ENCODE peak calls at places on chromosomes 16 and 17, in ten cellular contexts. E is bronchial epithelial cell; U is uterus; S is DND-41; L is CD8-positive, alpha-beta T cell; J is hepatocyte; I is psoas muscle; W is Peyer's patch; P is osteoblast; M is lower lobe of right lung. X is an unnamed sample.

GRCh38 chr16:87926246-87927194 is 9.8 kb downstream of the CA5A start:
- DNase-seq in E (no peak), U (no peak), S (no peak), L (no peak), J (no peak), I (no peak), W (peak; percentile 79), P (no peak), M (peak; percentile 84), X (no peak)

GRCh38 chr16:11977206-11978041 is 890 bp downstream of the SNX29 start:
- DNase-seq in E (peak; percentile 70), U (peak; percentile 42), S (no peak), L (no peak), J (peak; percentile 27), I (peak; percentile 28), W (no peak), P (peak; percentile 96), M (no peak), X (peak; percentile 54)

GRCh38 chr16:66225696-66226095 is 140.8 kb upstream of the CDH5 start:
- DNase-seq in E (no peak), U (no peak), S (no peak), L (no peak), J (no peak), I (no peak), W (no peak), P (no peak), M (no peak), X (no peak)

GRCh38 chr16:65867276-65867990 is 499.1 kb upstream of the CDH5 start:
- DNase-seq in E (no peak), U (no peak), S (no peak), L (no peak), J (no peak), I (no peak), W (no peak), P (no peak), M (no peak), X (no peak)

GRCh38 chr17:35726609-35727460 is 4.6 kb upstream of the RASL10B start:
- DNase-seq in E (peak; percentile 41), U (peak; percentile 34), S (no peak), L (no peak), J (peak; percentile 86), I (peak; percentile 64), W (peak; percentile 75), P (peak; percentile 97), M (no peak), X (peak; percentile 35)

GRCh38 chr17:7019406-7019805 is 3.4 kb upstream of the BCL6B start:
- DNase-seq in E (no peak), U (peak; percentile 39), S (no peak), L (no peak), J (no peak), I (no peak), W (no peak), P (peak; percentile 87), M (no peak), X (peak; percentile 59)

GRCh38 chr17:57357392-57357784 is 101.1 kb downstream of the MSI2 start:
- DNase-seq in E (peak; percentile 67), U (no peak), S (peak; percentile 31), L (no peak), J (peak; percentile 23), I (peak; percentile 51), W (no peak), P (no peak), M (peak; percentile 81), X (no peak)

GRCh38 chr17:49694847-49695697 is 12.7 kb downstream of the SLC35B1 start:
- DNase-seq in E (no peak), U (peak; percentile 63), S (peak; percentile 69), L (peak; percentile 62), J (peak; percentile 66), I (peak; percentile 48), W (peak; percentile 90), P (peak; percentile 82), M (no peak), X (peak; percentile 84)

GRCh38 chr17:3639981-3640596 is 3.5 kb downstream of the CTNS start:
- DNase-seq in E (no peak), U (no peak), S (no peak), L (no peak), J (no peak), I (no peak), W (no peak), P (peak; percentile 92), M (no peak), X (no peak)

GRCh38 chr17:78120537-78120936 is 8.0 kb downstream of the TMC6 start:
- DNase-seq in E (no peak), U (no peak), S (no peak), L (no peak), J (no peak), I (no peak), W (no peak), P (peak; percentile 41), M (no peak), X (no peak)

GRCh38 chr17:78121801-78122220 is 6.7 kb downstream of the TMC6 start:
- DNase-seq in E (no peak), U (no peak), S (no peak), L (no peak), J (no peak), I (no peak), W (no peak), P (peak; percentile 78), M (no peak), X (peak; percentile 43)

GRCh38 chr17:78122991-78123249 is 5.6 kb downstream of the TMC6 start:
- DNase-seq in E (no peak), U (no peak), S (no peak), L (no peak), J (no peak), I (no peak), W (no peak), P (no peak), M (no peak), X (no peak)

GRCh38 chr17:78122221-78122990 is 6.1 kb downstream of the TMC6 start:
- DNase-seq in E (no peak), U (no peak), S (no peak), L (no peak), J (no peak), I (no peak), W (peak; percentile 53), P (peak; percentile 63), M (no peak), X (peak; percentile 39)

DNA sequence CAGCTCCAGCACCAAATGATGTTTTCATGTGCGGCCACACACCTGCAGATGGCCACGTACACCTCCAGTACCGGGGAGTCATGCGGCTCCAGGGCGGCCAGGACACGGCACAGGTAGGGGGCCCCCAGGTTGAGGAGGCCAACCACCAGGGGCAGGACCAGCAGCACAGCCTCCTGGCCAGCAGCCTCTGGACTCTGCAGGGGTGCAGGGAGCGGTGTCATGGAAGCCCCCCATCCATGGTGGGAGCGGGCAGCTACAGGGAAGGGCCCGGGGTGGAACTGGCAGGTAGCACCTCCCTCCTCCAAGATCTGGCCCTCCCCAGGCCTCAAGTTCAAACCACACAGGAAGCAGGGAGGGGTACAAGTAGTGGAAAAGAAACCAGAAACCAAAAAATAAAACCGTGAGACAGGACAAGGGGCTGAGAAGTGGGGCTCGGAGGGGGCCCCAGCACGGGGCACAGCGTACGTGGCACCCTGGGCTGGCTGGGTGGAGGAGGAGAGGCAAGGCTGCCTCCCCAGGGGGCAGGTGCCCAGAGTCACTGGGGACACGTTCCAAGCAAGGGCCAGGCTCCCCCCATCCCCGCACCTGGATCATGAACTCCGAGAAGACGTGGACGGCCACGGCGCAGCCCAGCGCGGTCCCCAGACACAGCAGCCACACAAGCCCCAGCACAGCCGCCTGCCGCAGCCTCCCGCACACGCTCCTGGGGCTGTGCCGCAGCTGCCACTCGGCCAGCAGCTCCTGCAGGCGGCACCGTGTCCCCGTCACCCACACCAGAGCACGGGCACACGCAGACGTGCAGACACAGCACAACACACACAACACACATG is 7.4 kb downstream of the TMC6 start:
- DNase-seq in E (no peak), U (no peak), S (peak; percentile 77), L (no peak), J (no peak), I (no peak), W (peak; percentile 83), P (peak; percentile 62), M (no peak), X (peak; percentile 46)
- H3K4me3 ChIP-seq in E (no peak overlapping the region), U (no peak overlapping the region), S (no peak overlapping the region), L (peak overlapping the region; percentile 51), J (no peak overlapping the region), I (no peak overlapping the region), W (peak overlapping the region; percentile 26), P (no peak overlapping the region), M (peak overlapping the region; percentile 27), X (no peak overlapping the region)

GRCh38 chr17:76935331-76935730 is 67.1 kb downstream of the MGAT5B start:
- DNase-seq in E (peak; percentile 20), U (no peak), S (no peak), L (no peak), J (no peak), I (no peak), W (no peak), P (no peak), M (no peak), X (no peak)
- H3K27me3 ChIP-seq in E (peaks cover 1% of the 10 kb centered on the region), U (no peaks in the 10 kb centered on the region), S (no peaks in the 10 kb centered on the region), L (no peaks in the 10 kb centered on the region), J (no peaks in the 10 kb centered on the region), I (no peaks in the 10 kb centered on the region), W (no peaks in the 10 kb centered on the region), P (peaks cover 16% of the 10 kb centered on the region), M (peaks cover 4% of the 10 kb centered on the region), X (no peaks in the 10 kb centered on the region)

GRCh38 chr16:69157189-69157588 is 24.7 kb downstream of the UTP4 start:
- DNase-seq in E (no peak), U (no peak), S (no peak), L (no peak), J (no peak), I (no peak), W (no peak), P (no peak), M (no peak), X (no peak)
- H3K36me3 ChIP-seq in E (peaks cover 24% of the 10 kb centered on the region), U (no peaks in the 10 kb centered on the region), S (peaks cover 87% of the 10 kb centered on the region), L (peaks cover 42% of the 10 kb centered on the region), J (no peaks in the 10 kb centered on the region), I (peaks cover 29% of the 10 kb centered on the region), W (no peaks in the 10 kb centered on the region), P (peaks cover 79% of the 10 kb centered on the region), M (peaks cover 89% of the 10 kb centered on the region), X (peaks cover 27% of the 10 kb centered on the region)

GRCh38 chr17:1420981-1421380 is 21.0 kb upstream of the YWHAE start:
- DNase-seq in E (no peak), U (no peak), S (no peak), L (no peak), J (no peak), I (no peak), W (no peak), P (no peak), M (no peak), X (no peak)
- H3K4me3 ChIP-seq in E (no peak overlapping the region), U (no peak overlapping the region), S (no peak overlapping the region), L (no peak overlapping the region), J (no peak overlapping the region), I (no peak overlapping the region), W (no peak overlapping the region), P (no peak overlapping the region), M (no peak overlapping the region), X (no peak overlapping the region)

X was measured in H7.